ENCODE peak calls at places on chromosomes 6 and 20, in five cellular contexts. Y is HS-27A, O is adrenal gland, Z is IMR-90, R is HT-29. W is an unnamed sample.

GRCh38 chr6:21593927-21594421 is 423 bp downstream of the SOX4 start:
- DNase-seq in O (peak), Z (peak), R (no peak), Y (no peak), W (peak)

GRCh38 chr20:17845701-17846475 is 122.7 kb downstream of the SNX5 start:
- DNase-seq in O (peak), Z (peak), R (no peak), Y (no peak), W (no peak)

GRCh38 chr6:73285674-73286283 is 22.8 kb upstream of the KHDC1 start:
- DNase-seq in Z (peak), R (peak), Y (no peak), O (no peak), W (no peak)

GRCh38 chr20:24066075-24066700 is 77.6 kb upstream of the GGTLC1 start:
- DNase-seq in Y (no peak), R (no peak), Z (no peak), O (no peak), W (no peak)

GRCh38 chr20:59774204-59774641 is 159.2 kb downstream of the SYCP2 start:
- DNase-seq in Z (no peak), R (no peak), O (no peak), Y (no peak), W (no peak)

GRCh38 chr20:46350201-46350985 is 42.1 kb upstream of the CDH22 start:
- DNase-seq in R (no peak), Y (peak), Z (peak), O (peak), W (peak)

GRCh38 chr20:46872315-46873211 is 22.1 kb upstream of the EYA2 start:
- DNase-seq in Y (no peak), Z (peak), O (no peak), R (no peak), W (no peak)

GRCh38 chr6:155351273-155352129 is 37.2 kb upstream of the TFB1M start:
- DNase-seq in R (no peak), Y (no peak), Z (no peak), O (no peak), W (no peak)

GRCh38 chr20:997486-997885 is 4.6 kb downstream of the RSPO4 start:
- DNase-seq in R (no peak), Y (no peak), Z (no peak), O (no peak), W (no peak)

GRCh38 chr20:6228302-6228843 is 105.5 kb upstream of the FERMT1 start:
- DNase-seq in Z (no peak), R (no peak), O (no peak), Y (no peak), W (no peak)

GRCh38 chr20:63802469-63803240 is 28.4 kb downstream of the ZBTB46 start:
- DNase-seq in Y (no peak), R (no peak), Z (no peak), O (no peak), W (no peak)

GRCh38 chr6:127811939-127812338 is 88.9 kb downstream of the THEMIS start:
- DNase-seq in Z (no peak), O (no peak), Y (no peak), R (no peak), W (no peak)

GRCh38 chr6:167208819-167209576 is 51.2 kb upstream of the GPR31 start:
- DNase-seq in Y (no peak), R (no peak), O (no peak), Z (no peak), W (no peak)

GRCh38 chr20:24999568-24999967 is 7.0 kb upstream of the APMAP start:
- DNase-seq in R (no peak), Y (no peak), O (peak), Z (no peak), W (no peak)

GRCh38 chr6:169069361-169069760 is 184.3 kb downstream of the THBS2 start:
- DNase-seq in Y (no peak), Z (no peak), O (no peak), R (no peak), W (no peak)

GRCh38 chr6:119856136-119856535 is 506.6 kb upstream of the MAN1A1 start:
- DNase-seq in Y (no peak), R (no peak), O (no peak), Z (no peak), W (peak)

GRCh38 chr20:13331536-13331935 is 110.5 kb downstream of the ISM1 start:
- DNase-seq in O (no peak), Y (peak), R (no peak), Z (no peak), W (no peak)

GRCh38 chr6:33830635-33831240 is 26.9 kb upstream of the MLN start:
- DNase-seq in Y (no peak), R (no peak), O (no peak), Z (no peak), W (no peak)

GRCh38 chr6:43263314-43264178 is 20.3 kb downstream of the TTBK1 start:
- DNase-seq in Y (peak), R (peak), Z (peak), O (peak), W (peak)

GRCh38 chr6:100466410-100467143 is 1.9 kb upstream of the SIM1 start:
- DNase-seq in Y (no peak), Z (no peak), O (no peak), R (no peak), W (no peak)

GRCh38 chr20:36275011-36275410 is 31.1 kb upstream of the DLGAP4 start:
- DNase-seq in Y (no peak), O (no peak), R (no peak), Z (no peak), W (no peak)

GRCh38 chr20:51862796-51863195 is 60.5 kb upstream of the SALL4 start:
- DNase-seq in Z (peak), Y (peak), R (no peak), O (no peak), W (no peak)

GRCh38 chr6:119322715-119323350 is 26.7 kb downstream of the MAN1A1 start:
- DNase-seq in O (no peak), R (no peak), Z (no peak), Y (no peak), W (no peak)

GRCh38 chr6:154292855-154293519 is 63.6 kb downstream of the IPCEF1 start:
- DNase-seq in Z (peak), Y (no peak), O (no peak), R (peak), W (no peak)

GRCh38 chr20:63895886-63896135 is 885 bp downstream of the DNAJC5 start:
- DNase-seq in Z (peak), O (no peak), Y (no peak), R (peak), W (no peak)

GRCh38 chr6:53910834-53911233 is 116.0 kb downstream of the LRRC1 start:
- DNase-seq in R (no peak), Y (no peak), Z (no peak), O (no peak), W (no peak)

GRCh38 chr6:26532699-26533523 is 5.3 kb upstream of the HMGN4 start:
- DNase-seq in Y (peak), R (peak), Z (peak), O (peak), W (peak)

GRCh38 chr6:27091661-27092315 is 155.7 kb upstream of the PRSS16 start:
- DNase-seq in Z (peak), R (peak), Y (peak), O (no peak), W (no peak)

GRCh38 chr6:154403803-154404202 is 47.2 kb upstream of the IPCEF1 start:
- DNase-seq in O (no peak), Y (peak), R (peak), Z (peak), W (no peak)

GRCh38 chr6:144283781-144284473 is 1.2 kb upstream of the UTRN start:
- DNase-seq in O (no peak), Z (peak), Y (no peak), R (peak), W (no peak)

GRCh38 chr20:21653628-21654027 is 51.8 kb upstream of the PAX1 start:
- DNase-seq in Z (no peak), Y (no peak), O (no peak), R (no peak), W (no peak)

GRCh38 chr6:28969129-28969528 is 36.0 kb downstream of the ZNF311 start:
- DNase-seq in Z (no peak), Y (no peak), O (no peak), R (no peak), W (no peak)

GRCh38 chr6:73637404-73637803 is 16.4 kb downstream of the SLC17A5 start:
- DNase-seq in Y (no peak), O (no peak), Z (no peak), R (no peak), W (no peak)